ENCODE peak calls at places on chromosomes 2 and 18, in four cellular contexts. I is GM12891, E is K562, A is GM12878. O is an unnamed sample.
A peak's percentile ranks its signal among the peaks of the same experiment; 100 is the strongest.

GRCh38 chr18:49031511-49032188 is 80.9 kb upstream of the SMAD7 start:
- DNase-seq in I (no peak), A (no peak), E (no peak), O (no peak)

GRCh38 chr2:30662268-30663131 is 144.7 kb downstream of the CAPN13 start:
- DNase-seq in E (no peak), I (no peak), A (no peak), O (no peak)

GRCh38 chr2:263774-264492 is at the start of gene SH3YL1:
- DNase-seq in E (no peak), A (no peak), I (peak; percentile 37), O (no peak)

GRCh38 chr18:33459612-33460011 is 19.1 kb upstream of the CCDC178 start:
- DNase-seq in I (no peak), E (no peak), A (no peak), O (no peak)

GRCh38 chr18:12597775-12598174 is 60.1 kb downstream of the SPIRE1 start:
- DNase-seq in I (no peak), A (no peak), E (no peak), O (no peak)

GRCh38 chr2:217371681-217372297 is 511.9 kb upstream of the TNP1 start:
- DNase-seq in A (no peak), E (no peak), I (no peak), O (no peak)

GRCh38 chr2:217800433-217801114 is 202.2 kb downstream of the TNS1 start:
- DNase-seq in E (no peak), I (no peak), A (no peak), O (no peak)

GRCh38 chr18:7879717-7880116 is 312.6 kb downstream of the PTPRM start:
- DNase-seq in E (no peak), A (no peak), I (no peak), O (no peak)

GRCh38 chr2:15782769-15783294 is 157.5 kb upstream of the MYCN start:
- DNase-seq in E (no peak), A (no peak), I (no peak), O (no peak)

GRCh38 chr2:104897515-104898184 is 43.7 kb downstream of the POU3F3 start:
- DNase-seq in I (no peak), E (peak; percentile 2), A (no peak), O (no peak)

GRCh38 chr18:75638597-75639467 is 211.3 kb upstream of the SMIM21 start:
- DNase-seq in A (no peak), I (no peak), E (no peak), O (no peak)

GRCh38 chr18:23825496-23825895 is 136.2 kb downstream of the LAMA3 start:
- DNase-seq in A (no peak), I (no peak), E (no peak), O (no peak)

GRCh38 chr2:236550298-236550697 is 19.3 kb upstream of the ACKR3 start:
- DNase-seq in I (no peak), E (no peak), A (no peak), O (no peak)

GRCh38 chr2:109112-109809 is 63.0 kb upstream of the FAM110C start:
- DNase-seq in I (no peak), E (no peak), A (no peak), O (no peak)

GRCh38 chr18:48962857-48963554 is 12.2 kb upstream of the SMAD7 start:
- DNase-seq in E (no peak), I (no peak), A (no peak), O (no peak)

GRCh38 chr2:1654696-1655374 is 89.5 kb downstream of the PXDN start:
- DNase-seq in A (no peak), E (no peak), I (no peak), O (no peak)

GRCh38 chr18:45402485-45403056 is 212.7 kb upstream of the SLC14A2 start:
- DNase-seq in E (no peak), I (no peak), A (no peak), O (no peak)

GRCh38 chr2:3523551-3524041 is 4.3 kb upstream of the ADI1 start:
- DNase-seq in E (no peak), A (no peak), I (no peak), O (no peak)

GRCh38 chr2:99933894-99934650 is 208.3 kb downstream of the AFF3 start:
- DNase-seq in E (no peak), I (no peak), A (no peak), O (no peak)

GRCh38 chr2:99925960-99926359 is 216.4 kb downstream of the AFF3 start:
- DNase-seq in I (no peak), A (no peak), E (no peak), O (no peak)

GRCh38 chr2:99922664-99923063 is 219.7 kb downstream of the AFF3 start:
- DNase-seq in E (no peak), A (no peak), I (no peak), O (no peak)

GRCh38 chr2:99926986-99927385 is 215.4 kb downstream of the AFF3 start:
- DNase-seq in E (no peak), A (no peak), I (no peak), O (no peak)

GRCh38 chr2:99928472-99929053 is 213.8 kb downstream of the AFF3 start:
- DNase-seq in I (no peak), A (no peak), E (no peak), O (no peak)
- TF ChIP-seq SPI1 in I (no peak), A (no peak), E (no peak), O (no peak)

DNA sequence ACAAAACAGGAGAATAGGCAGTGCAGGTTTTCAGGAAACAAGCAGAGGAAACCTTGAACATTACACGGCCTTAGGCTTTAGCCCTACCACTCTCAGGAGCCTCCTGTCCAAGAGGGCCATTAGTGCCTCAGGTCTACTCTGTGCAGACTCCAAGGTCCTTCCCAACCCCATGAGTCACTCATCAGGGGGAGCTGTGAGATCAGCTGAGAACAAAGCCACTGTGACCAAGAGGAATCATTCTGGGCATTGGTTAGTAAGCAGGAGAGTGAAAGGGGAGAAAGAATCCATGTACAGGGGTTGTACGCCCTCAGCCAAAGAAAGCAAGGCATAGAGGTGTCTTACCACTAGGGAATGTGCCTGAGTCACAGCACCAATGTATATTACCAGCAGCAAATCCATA is 680.3 kb downstream of the DPP10 start:
- DNase-seq in E (no peak), I (no peak), A (no peak), O (no peak)
- TF ChIP-seq SPI1 in E (no peak), I (no peak), A (no peak), O (no peak)

GRCh38 chr2:162113088-162113770 is 38.8 kb downstream of the GCG start:
- DNase-seq in E (no peak), A (no peak), I (no peak), O (no peak)

GRCh38 chr2:162115076-162115475 is 37.0 kb downstream of the GCG start:
- DNase-seq in I (no peak), A (no peak), E (no peak), O (no peak)

GRCh38 chr2:162114291-162114690 is 37.8 kb downstream of the GCG start:
- DNase-seq in I (no peak), E (no peak), A (no peak), O (no peak)

GRCh38 chr2:162111958-162112850 is 38.2 kb upstream of the DPP4 start:
- DNase-seq in E (no peak), I (no peak), A (no peak), O (no peak)

GRCh38 chr2:162113771-162114168 is 38.3 kb downstream of the GCG start:
- DNase-seq in A (no peak), E (no peak), I (no peak), O (peak; percentile 63)
- TF ChIP-seq SPI1 in A (no peak), E (no peak), I (no peak), O (no peak)

DNA sequence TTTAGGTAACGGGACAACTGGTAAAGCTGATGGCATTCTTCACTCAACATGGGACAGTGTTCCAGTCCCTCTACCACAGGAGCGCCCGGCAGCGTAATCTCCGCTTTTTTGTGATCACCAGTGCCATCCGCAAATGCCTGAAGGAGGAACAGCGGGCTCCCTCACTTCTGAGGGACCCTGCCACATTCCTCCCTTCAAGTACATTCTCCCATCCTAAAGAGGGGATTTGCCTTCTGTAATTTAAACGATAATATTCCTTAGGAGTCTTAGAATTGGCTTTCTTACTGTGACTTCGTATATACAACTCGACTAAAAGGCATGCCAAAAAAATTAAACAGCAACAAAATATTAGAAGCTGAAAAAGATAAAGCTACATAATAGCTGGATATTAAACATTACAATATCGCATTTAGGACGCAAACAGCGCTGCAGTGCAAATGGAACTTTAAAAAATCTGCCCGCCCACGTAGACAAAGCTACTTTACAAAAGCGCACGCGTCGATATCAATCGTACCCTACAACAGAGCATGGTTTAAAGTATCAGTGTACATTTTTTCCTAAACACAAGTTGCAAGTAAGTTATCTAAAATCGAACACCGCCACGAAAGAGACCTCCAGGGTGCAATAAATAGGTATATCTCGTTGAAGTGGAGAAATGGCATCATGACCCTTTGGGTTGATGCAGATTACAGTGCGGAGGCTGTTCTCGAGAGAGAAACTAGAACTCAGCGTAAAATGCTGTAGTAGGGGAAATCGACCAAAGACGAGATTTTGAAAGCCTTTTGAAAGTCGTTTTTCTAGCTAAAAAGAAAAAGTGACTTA is 2.3 kb upstream of the VSNL1 start:
- DNase-seq in A (no peak), E (no peak), I (no peak), O (no peak)
- TF ChIP-seq SPI1 in A (no peak), E (no peak), I (no peak), O (no peak)